ENCODE peak calls at places on chromosomes 7 and 10, in six cellular contexts. L is NCI-H1417, H is GM12891, D is upper lobe of right lung, W is HCEC 1CT, S is IMR-90. Z is an unnamed sample.

GRCh38 chr10:100168313-100168643 is 17.6 kb downstream of the ERLIN1 start:
- DNase-seq in L (no peak), H (no peak), D (no peak), W (no peak), S (no peak), Z (no peak)

GRCh38 chr7:93856319-93856718 is 34.2 kb downstream of the TFPI2 start:
- DNase-seq in L (no peak), H (no peak), D (no peak), W (no peak), S (peak), Z (no peak)

GRCh38 chr7:74289660-74290589 is 718 bp downstream of the CLIP2 start:
- DNase-seq in L (peak), H (peak), D (peak), W (peak), S (no peak), Z (no peak)

GRCh38 chr7:115015619-115016018 is 93.7 kb downstream of the MDFIC start:
- DNase-seq in L (no peak), H (no peak), D (no peak), W (peak), S (peak), Z (peak)

GRCh38 chr10:5575482-5576153 is 50.9 kb downstream of the CALML3 start:
- DNase-seq in L (peak), H (no peak), D (peak), W (peak), S (peak), Z (peak)

GRCh38 chr7:137820156-137820555 is 26.6 kb downstream of the DGKI start:
- DNase-seq in L (peak), H (no peak), D (no peak), W (no peak), S (no peak), Z (no peak)

GRCh38 chr10:32175629-32176028 is 119.4 kb upstream of the KIF5B start:
- DNase-seq in L (no peak), H (no peak), D (no peak), W (no peak), S (no peak), Z (no peak)

GRCh38 chr7:42197391-42197790 is 39.6 kb downstream of the GLI3 start:
- DNase-seq in L (no peak), H (no peak), D (no peak), W (peak), S (peak), Z (peak)

GRCh38 chr7:108430664-108431063 is 25.6 kb downstream of the NRCAM start:
- DNase-seq in L (no peak), H (no peak), D (no peak), W (no peak), S (no peak), Z (no peak)

GRCh38 chr7:159049266-159050025 is 95.2 kb downstream of the VIPR2 start:
- DNase-seq in L (no peak), H (no peak), D (peak), W (no peak), S (no peak), Z (no peak)

GRCh38 chr10:129758180-129758579 is 205.9 kb downstream of the EBF3 start:
- DNase-seq in L (no peak), H (no peak), D (peak), W (no peak), S (no peak), Z (no peak)

GRCh38 chr7:22851140-22851539 is 28.5 kb upstream of the TOMM7 start:
- DNase-seq in L (no peak), H (no peak), D (no peak), W (no peak), S (no peak), Z (no peak)

GRCh38 chr10:22617516-22617915 is 96.9 kb downstream of the PIP4K2A start:
- DNase-seq in L (no peak), H (no peak), D (no peak), W (no peak), S (no peak), Z (no peak)